ENCODE peak calls at places on chromosomes 13 and 19, in four cellular contexts. Q is GM12878, N is uterus, L is Peyer's patch. T is an unnamed sample. For H3K4me1 and H3K36me3, the result is how much of the 10 kb centered on the place peaks cover.

GRCh38 chr13:28744091-28744536 is 25.3 kb upstream of the SLC46A3 start:
- DNase-seq in Q (no peak), N (no peak), L (no peak), T (no peak)

GRCh38 chr13:41139296-41139966 is 6.8 kb upstream of the KBTBD6 start:
- DNase-seq in Q (no peak), N (no peak), L (no peak), T (no peak)

GRCh38 chr13:99275093-99275469 is 16.9 kb upstream of the GPR18 start:
- DNase-seq in Q (no peak), N (no peak), L (no peak), T (no peak)

GRCh38 chr13:83453723-83454122 is 428.6 kb downstream of the SLITRK1 start:
- DNase-seq in Q (no peak), N (no peak), L (no peak), T (no peak)

GRCh38 chr13:112768795-112769411 is 79.1 kb downstream of the ATP11A start:
- DNase-seq in Q (peak), N (no peak), L (no peak), T (no peak)

GRCh38 chr19:16071072-16071691 is 5.1 kb upstream of the TPM4 start:
- DNase-seq in Q (no peak), N (no peak), L (no peak), T (no peak)

GRCh38 chr13:113183450-113184129 is 24.9 kb downstream of the PCID2 start:
- DNase-seq in Q (no peak), N (no peak), L (no peak), T (no peak)

GRCh38 chr13:24161010-24161775 is 673 bp downstream of the SPATA13 start:
- DNase-seq in Q (no peak), N (no peak), L (no peak), T (no peak)

GRCh38 chr13:23183292-23183691 is 2.5 kb downstream of the SGCG start:
- DNase-seq in Q (no peak), N (no peak), L (no peak), T (no peak)

GRCh38 chr19:17873661-17874422 is 2.1 kb downstream of the SLC5A5 start:
- DNase-seq in Q (no peak), N (no peak), L (peak), T (no peak)

GRCh38 chr13:95704510-95704909 is 27.6 kb downstream of the DNAJC3 start:
- DNase-seq in Q (no peak), N (no peak), L (no peak), T (no peak)

GRCh38 chr19:19615086-19615485 is 3.4 kb downstream of the PBX4 start:
- DNase-seq in Q (no peak), N (no peak), L (no peak), T (no peak)

GRCh38 chr19:17220207-17220758 is 5.1 kb downstream of the USE1 start:
- DNase-seq in Q (no peak), N (no peak), L (peak), T (no peak)

GRCh38 chr13:114109646-114110045 is 22.8 kb downstream of the RASA3 start:
- DNase-seq in Q (no peak), N (peak), L (peak), T (no peak)

GRCh38 chr13:106922384-106922783 is 354.4 kb upstream of the ARGLU1 start:
- DNase-seq in Q (no peak), N (no peak), L (no peak), T (no peak)

GRCh38 chr19:28633223-28634030 is 579.5 kb downstream of the UQCRFS1 start:
- DNase-seq in Q (no peak), N (no peak), L (no peak), T (no peak)

GRCh38 chr19:40365613-40366401 is 17.3 kb downstream of the PLD3 start:
- DNase-seq in Q (no peak), N (peak), L (peak), T (no peak)

GRCh38 chr19:51387924-51388389 is at the start of gene LIM2:
- DNase-seq in Q (no peak), N (no peak), L (no peak), T (no peak)

GRCh38 chr13:32056316-32056715 is 24.7 kb downstream of the FRY start:
- DNase-seq in Q (no peak), N (no peak), L (no peak), T (no peak)

GRCh38 chr13:69199664-69200063 is 908.0 kb upstream of the ATXN8OS start:
- DNase-seq in Q (no peak), N (no peak), L (no peak), T (no peak)

GRCh38 chr19:4709440-4710280 is 14.0 kb downstream of the DPP9 start:
- DNase-seq in Q (no peak), N (no peak), L (no peak), T (no peak)

GRCh38 chr19:43667524-43668405 is 2.2 kb downstream of the PLAUR start:
- DNase-seq in Q (no peak), N (peak), L (no peak), T (no peak)

GRCh38 chr19:52662631-52663030 is 24.5 kb upstream of the ZNF83 start:
- DNase-seq in Q (no peak), N (no peak), L (no peak), T (no peak)

GRCh38 chr19:32324631-32325215 is 20.7 kb upstream of the ZNF507 start:
- DNase-seq in Q (no peak), N (no peak), L (no peak), T (no peak)

GRCh38 chr19:46904114-46905060 is 43.6 kb downstream of the ARHGAP35 start:
- DNase-seq in Q (no peak), N (peak), L (no peak), T (no peak)

GRCh38 chr19:38233740-38234251 is 9.8 kb upstream of the DPF1 start:
- DNase-seq in Q (no peak), N (peak), L (peak), T (no peak)

GRCh38 chr19:48635263-48635965 is 1.8 kb downstream of the DBP start:
- DNase-seq in Q (no peak), N (peak), L (peak), T (no peak)

GRCh38 chr13:29924482-29924884 is 74.1 kb upstream of the UBL3 start:
- DNase-seq in Q (no peak), N (no peak), L (no peak), T (no peak)

GRCh38 chr19:36207605-36208252 is 6.7 kb downstream of the ZNF565 start:
- DNase-seq in Q (peak), N (no peak), L (no peak), T (no peak)

GRCh38 chr13:40985596-40986327 is 33.4 kb downstream of the ELF1 start:
- DNase-seq in Q (no peak), N (no peak), L (no peak), T (no peak)

GRCh38 chr13:65912516-65912915 is 1317.6 kb downstream of the PCDH9 start:
- DNase-seq in Q (no peak), N (no peak), L (no peak), T (no peak)

GRCh38 chr19:3632739-3633558 is 6.4 kb upstream of the CACTIN start:
- DNase-seq in Q (no peak), N (no peak), L (no peak), T (no peak)

GRCh38 chr19:15014579-15014978 is 34.7 kb upstream of the CASP14 start:
- DNase-seq in Q (no peak), N (no peak), L (no peak), T (no peak)

GRCh38 chr13:27309401-27309958 is 38.9 kb downstream of the RASL11A start:
- DNase-seq in Q (no peak), N (no peak), L (no peak), T (no peak)

GRCh38 chr19:11382898-11383705 is 1.0 kb downstream of the EPOR start:
- DNase-seq in Q (no peak), N (no peak), L (peak), T (no peak)

GRCh38 chr13:33383724-33384577 is 98.4 kb upstream of the STARD13 start:
- DNase-seq in Q (no peak), N (no peak), L (no peak), T (no peak)

GRCh38 chr19:41861846-41862245 is 1.8 kb downstream of the RPS19 start:
- DNase-seq in Q (no peak), N (no peak), L (no peak), T (no peak)

GRCh38 chr19:16078311-16078758 is 2.0 kb downstream of the TPM4 start:
- DNase-seq in Q (no peak), N (peak), L (no peak), T (no peak)

GRCh38 chr13:74715718-74716117 is 581.5 kb upstream of the KLF12 start:
- DNase-seq in Q (no peak), N (no peak), L (no peak), T (no peak)

GRCh38 chr13:110616103-110617101 is 1.1 kb downstream of the NAXD start:
- DNase-seq in Q (no peak), N (no peak), L (peak), T (no peak)
- TF ChIP-seq POLR2A in Q (peak), N (no peak), L (peak), T (peak)

GRCh38 chr19:13044160-13044853 is 49.0 kb downstream of the NFIX start:
- DNase-seq in Q (no peak), N (no peak), L (no peak), T (no peak)

GRCh38 chr19:13050274-13050673 is 52.4 kb downstream of the LYL1 start:
- DNase-seq in Q (no peak), N (no peak), L (no peak), T (no peak)

GRCh38 chr19:13043285-13043684 is 48.0 kb downstream of the NFIX start:
- DNase-seq in Q (no peak), N (no peak), L (no peak), T (no peak)

GRCh38 chr19:13045812-13046211 is 50.5 kb downstream of the NFIX start:
- DNase-seq in Q (no peak), N (no peak), L (no peak), T (no peak)

GRCh38 chr19:13047374-13047773 is 52.1 kb downstream of the NFIX start:
- DNase-seq in Q (no peak), N (no peak), L (no peak), T (no peak)
- H3K4me1 ChIP-seq in Q (under half), N (under half), L (under half), T (half or more)

DNA sequence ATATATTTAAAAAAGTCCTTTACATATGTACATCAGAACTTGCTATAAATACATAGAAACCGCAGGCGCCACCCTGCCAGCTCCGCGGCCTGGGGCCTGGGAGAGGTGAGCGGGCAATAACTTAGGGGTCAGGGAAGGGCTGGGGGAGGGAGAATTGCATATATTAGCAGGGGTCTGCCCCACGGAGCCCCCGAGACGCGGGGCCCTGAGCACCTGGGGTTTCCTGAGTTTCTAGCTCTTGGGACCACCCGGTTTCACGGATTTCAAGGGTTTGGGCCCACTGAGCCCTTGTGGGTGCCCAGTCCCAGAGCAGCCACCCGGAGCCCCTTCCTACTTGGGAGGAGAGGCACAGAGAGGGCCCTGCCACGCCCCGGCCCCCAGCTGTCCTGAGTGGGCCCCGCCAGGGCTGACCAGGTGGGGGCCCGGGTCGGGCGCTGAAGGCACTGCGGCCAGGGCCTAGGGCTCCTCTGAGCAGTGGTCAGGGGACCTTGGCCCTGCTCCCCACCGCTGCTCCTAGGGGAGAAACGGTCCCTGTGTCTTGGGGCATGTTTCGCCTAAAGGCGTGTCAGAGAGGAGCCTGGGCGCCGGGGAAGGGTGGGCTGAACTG is 4.0 kb downstream of the GPX4 start:
- DNase-seq in Q (no peak), N (no peak), L (no peak), T (no peak)
- H3K36me3 ChIP-seq in Q (under half), N (under half), L (under half), T (half or more)

GRCh38 chr19:12736854-12737665 is at the start of gene GET3:
- DNase-seq in Q (peak), N (peak), L (peak), T (peak)

GRCh38 chr19:12733907-12734214 is 623 bp downstream of the TRIR start:
- DNase-seq in Q (no peak), N (no peak), L (no peak), T (no peak)

GRCh38 chr19:12733369-12733896 is 1.1 kb downstream of the TRIR start:
- DNase-seq in Q (no peak), N (no peak), L (no peak), T (no peak)

DNA sequence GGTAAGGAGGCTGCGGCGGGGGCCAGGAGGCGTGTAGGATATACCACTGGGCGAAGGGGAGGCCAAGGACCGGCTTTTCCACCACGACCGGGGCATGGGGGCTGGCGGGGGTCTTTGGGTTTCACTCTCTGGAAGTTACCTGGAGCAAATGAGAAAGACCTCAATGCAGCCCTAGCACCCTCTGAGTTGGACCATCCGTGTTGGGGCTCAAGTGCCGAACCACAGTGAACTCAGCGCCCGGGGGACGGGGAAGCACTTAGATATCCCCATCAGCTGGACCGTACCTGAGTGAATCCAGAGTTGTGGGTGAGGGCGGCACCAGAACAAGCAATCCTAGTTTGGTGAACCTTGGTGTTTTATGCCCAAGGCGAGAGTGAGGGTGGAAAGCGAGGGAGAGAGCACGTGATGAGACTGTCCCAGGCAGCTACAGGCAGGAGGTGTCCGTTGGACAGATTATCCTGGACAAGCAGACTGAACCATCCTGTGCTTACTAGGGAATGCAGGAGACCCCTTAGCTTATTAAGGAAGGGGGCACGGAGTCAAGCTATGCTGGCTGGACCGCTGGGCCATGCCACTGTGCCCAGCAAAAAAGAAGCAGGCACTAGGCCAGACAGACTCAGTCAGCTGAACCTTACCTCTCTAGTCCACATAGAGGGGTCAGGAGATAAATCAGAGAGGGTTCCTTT is 512 bp downstream of the GET3 start:
- DNase-seq in Q (no peak), N (no peak), L (no peak), T (no peak)
- TF ChIP-seq POLR2A in Q (no peak), N (no peak), L (no peak), T (no peak)

GRCh38 chr13:19959141-19959830 is 759 bp downstream of the ZMYM2 start:
- DNase-seq in Q (no peak), N (peak), L (peak), T (peak)
- H3K4me1 ChIP-seq in Q (under half), N (under half), L (under half), T (under half)

DNA sequence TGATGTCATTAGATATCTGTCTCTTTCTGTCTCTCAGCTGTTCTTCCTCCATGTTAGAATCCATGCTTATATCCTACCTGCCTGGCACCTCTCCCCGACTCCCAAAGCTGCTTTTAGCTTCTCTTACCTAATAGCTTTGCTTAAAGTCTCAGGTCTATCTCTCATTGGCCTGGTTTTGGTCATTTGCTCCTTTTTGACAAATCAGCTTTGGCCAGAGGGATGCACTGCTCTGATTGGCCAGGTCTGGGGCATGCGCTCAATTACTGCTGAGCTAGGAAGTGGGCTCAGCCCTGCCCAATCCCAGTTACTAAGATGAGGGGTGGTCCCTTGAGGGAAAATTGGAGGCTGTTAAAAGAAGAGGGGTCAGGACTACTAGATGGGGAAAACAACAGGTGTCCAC is 11.5 kb upstream of the CLASRP start:
- DNase-seq in Q (no peak), N (no peak), L (no peak), T (no peak)
- H3K36me3 ChIP-seq in Q (under half), N (under half), L (under half), T (under half)

GRCh38 chr13:88459335-88459734 is 788.2 kb downstream of the SLITRK5 start:
- DNase-seq in Q (no peak), N (no peak), L (no peak), T (no peak)

GRCh38 chr13:88461272-88462009 is 790.3 kb downstream of the SLITRK5 start:
- DNase-seq in Q (no peak), N (no peak), L (no peak), T (no peak)

DNA sequence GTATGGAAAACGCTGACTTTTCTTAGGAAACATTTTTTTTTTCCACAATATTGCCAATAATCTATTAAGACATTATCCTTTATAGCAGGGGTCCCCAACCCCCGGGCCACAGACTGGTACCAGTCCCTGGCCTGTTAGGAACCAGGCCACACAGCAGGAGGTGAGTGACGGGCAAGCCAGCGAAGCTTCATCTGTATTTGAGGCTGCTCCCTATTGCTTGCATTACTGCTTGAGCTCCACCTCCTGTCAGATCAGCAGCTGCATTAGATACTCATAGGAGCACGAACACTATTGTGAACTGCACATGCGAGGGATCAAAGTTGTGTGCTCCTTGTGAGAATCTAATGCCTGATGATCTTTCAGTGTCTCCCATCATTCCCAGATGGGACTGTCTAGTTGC is 793.7 kb downstream of the SLITRK5 start:
- DNase-seq in Q (no peak), N (no peak), L (no peak), T (no peak)
- TF ChIP-seq POLR2A in Q (no peak), N (no peak), L (no peak), T (no peak)

T was measured in esophagus squamous epithelium.